ENCODE peak calls at places on chromosome 9, in nine cellular contexts. H is neural progenitor cell, F is adrenal gland, R is transverse colon, G is tibial artery, U is psoas muscle, J is IMR-90, N is upper lobe of right lung, V is lung. C is an unnamed sample.
A peak's percentile ranks its signal among the peaks of the same experiment; 100 is the strongest.

GRCh38 chr9:91162784-91163440 is 198.8 kb downstream of the AUH start:
- DNase-seq in V (no peak), J (no peak), U (no peak), N (peak; percentile 88), G (peak; percentile 40), R (peak; percentile 75), F (peak; percentile 48), H (no peak), C (peak; percentile 50)

GRCh38 chr9:100213730-100214477 is 114.9 kb downstream of the INVS start:
- DNase-seq in G (no peak), N (no peak), H (no peak), F (no peak), U (no peak), R (no peak), V (no peak), J (peak; percentile 88), C (no peak)

GRCh38 chr9:137243626-137244485 is 2.8 kb downstream of the TUBB4B start:
- DNase-seq in F (no peak), N (no peak), V (no peak), H (no peak), G (no peak), J (no peak), U (no peak), R (peak; percentile 52), C (no peak)

GRCh38 chr9:37732952-37733351 is 20.7 kb upstream of the TRMT10B start:
- DNase-seq in H (no peak), N (no peak), U (no peak), V (no peak), F (no peak), J (no peak), R (no peak), G (no peak), C (no peak)

GRCh38 chr9:128625391-128626145 is 31.1 kb downstream of the DYNC2I2 start:
- DNase-seq in J (no peak), N (no peak), G (no peak), F (peak; percentile 93), U (no peak), H (no peak), V (no peak), R (peak; percentile 32), C (no peak)

GRCh38 chr9:125682340-125682739 is 24.7 kb downstream of the MAPKAP1 start:
- DNase-seq in R (no peak), V (no peak), J (no peak), G (no peak), N (no peak), H (no peak), U (no peak), F (no peak), C (no peak)

GRCh38 chr9:86300701-86301100 is 18.4 kb upstream of the ISCA1 start:
- DNase-seq in N (no peak), U (no peak), J (no peak), H (no peak), G (no peak), R (no peak), F (no peak), V (no peak), C (no peak)

GRCh38 chr9:110808599-110808980 is 140.0 kb downstream of the MUSK start:
- DNase-seq in H (no peak), U (no peak), G (no peak), V (no peak), J (no peak), N (no peak), R (no peak), F (no peak), C (no peak)

GRCh38 chr9:91958179-91958578 is 8.2 kb upstream of the ROR2 start:
- DNase-seq in H (no peak), U (no peak), G (peak; percentile 34), R (no peak), J (no peak), N (no peak), V (no peak), F (no peak), C (peak; percentile 36)

GRCh38 chr9:98765276-98765675 is 31.1 kb downstream of the ANKS6 start:
- DNase-seq in G (no peak), H (no peak), V (no peak), U (no peak), J (no peak), N (no peak), R (no peak), F (no peak), C (no peak)

GRCh38 chr9:128245293-128246151 is 30.3 kb downstream of the GOLGA2 start:
- DNase-seq in U (peak; percentile 61), G (no peak), R (no peak), N (peak; percentile 66), J (peak; percentile 81), V (no peak), H (no peak), F (peak; percentile 19), C (peak; percentile 78)

GRCh38 chr9:76415731-76416130 is 21.5 kb upstream of the RFK start:
- DNase-seq in J (no peak), G (no peak), H (no peak), N (no peak), U (no peak), V (no peak), R (no peak), F (peak; percentile 51), C (no peak)

GRCh38 chr9:97319380-97319779 is 11.9 kb downstream of the CCDC180 start:
- DNase-seq in H (no peak), J (no peak), F (no peak), G (no peak), U (no peak), R (no peak), V (no peak), N (no peak), C (no peak)

GRCh38 chr9:80175286-80175906 is 603.6 kb downstream of the TLE4 start:
- DNase-seq in U (no peak), F (peak; percentile 36), R (peak; percentile 9), J (peak; percentile 64), H (peak; percentile 57), V (no peak), N (no peak), G (no peak), C (no peak)

GRCh38 chr9:36781532-36781931 is 208.8 kb downstream of the MELK start:
- DNase-seq in U (no peak), R (no peak), G (no peak), V (no peak), F (peak; percentile 79), J (peak; percentile 8), H (no peak), N (no peak), C (no peak)

GRCh38 chr9:98899399-98900056 is 44.2 kb upstream of the COL15A1 start:
- DNase-seq in R (peak; percentile 19), H (no peak), V (no peak), U (no peak), F (peak; percentile 42), J (peak; percentile 91), G (no peak), N (no peak), C (no peak)

GRCh38 chr9:96655198-96655851 is at the start of gene PRXL2C:
- DNase-seq in V (peak; percentile 84), N (peak; percentile 95), H (no peak), R (peak; percentile 90), G (peak; percentile 90), F (peak; percentile 87), U (peak; percentile 91), J (peak; percentile 52), C (peak; percentile 91)

GRCh38 chr9:93978498-93978897 is 23.3 kb upstream of the BARX1 start:
- DNase-seq in F (no peak), H (no peak), V (no peak), J (no peak), G (no peak), N (no peak), R (no peak), U (no peak), C (no peak)

DNA sequence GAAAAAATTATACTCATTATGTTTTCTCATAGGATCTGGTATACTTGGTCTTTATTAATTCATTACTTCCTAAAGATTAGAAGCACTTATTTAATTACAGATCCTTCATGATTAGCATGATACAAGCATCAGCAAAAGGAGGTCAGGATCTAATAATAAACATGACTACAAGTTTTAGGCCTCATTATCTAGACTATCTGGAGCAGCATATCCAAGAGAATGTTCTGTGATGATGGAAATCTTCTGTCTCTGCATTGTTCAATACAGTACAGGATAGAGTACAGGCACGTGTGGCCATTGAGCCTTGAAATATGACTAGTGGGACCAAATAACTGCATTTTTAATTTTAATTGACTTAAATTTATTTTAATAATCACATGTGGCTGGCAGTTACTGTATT is 21.2 kb downstream of the SETX start:
- DNase-seq in F (no peak), U (no peak), R (no peak), G (no peak), V (no peak), N (no peak), H (no peak), J (no peak), C (no peak)
- H3K36me3 ChIP-seq in F (peaks cover 93% of the 10 kb centered on the region), U (peaks cover 93% of the 10 kb centered on the region), R (peaks cover 80% of the 10 kb centered on the region), G (peaks cover 83% of the 10 kb centered on the region), V (peaks cover 22% of the 10 kb centered on the region), N (peaks cover 98% of the 10 kb centered on the region), H (peaks cover 32% of the 10 kb centered on the region), J (peaks cover 43% of the 10 kb centered on the region), C (peaks cover 99% of the 10 kb centered on the region)

GRCh38 chr9:121572581-121572980 is 72.9 kb upstream of the GGTA1 start:
- DNase-seq in V (no peak), R (no peak), F (no peak), G (no peak), J (no peak), N (no peak), U (no peak), H (no peak), C (no peak)
- H3K27ac ChIP-seq in V (no peak overlapping the region), R (no peak overlapping the region), F (no peak overlapping the region), G (no peak overlapping the region), J (no peak overlapping the region), N (no peak overlapping the region), U (peak overlapping the region; percentile 54), H (no peak overlapping the region), C (no peak overlapping the region)

GRCh38 chr9:33458444-33458843 is 11.1 kb upstream of the AQP3 start:
- DNase-seq in U (no peak), N (no peak), H (no peak), J (peak; percentile 46), R (no peak), V (peak; percentile 41), G (no peak), F (no peak), C (no peak)
- TF ChIP-seq CTCF in U (no peak), N (no peak), H (no peak), J (no peak), R (no peak), V (no peak), G (no peak), F (no peak), C (no peak)

GRCh38 chr9:120862452-120862851 is 14.5 kb downstream of the PHF19 start:
- DNase-seq in U (no peak), V (no peak), J (no peak), R (no peak), N (peak; percentile 51), G (no peak), H (no peak), F (no peak), C (no peak)

GRCh38 chr9:120866651-120867050 is 10.3 kb downstream of the PHF19 start:
- DNase-seq in R (no peak), V (no peak), F (no peak), N (no peak), G (no peak), H (no peak), J (no peak), U (no peak), C (no peak)

GRCh38 chr9:120863833-120864232 is 13.2 kb downstream of the PHF19 start:
- DNase-seq in V (no peak), U (no peak), G (no peak), R (no peak), F (no peak), J (no peak), H (no peak), N (peak; percentile 18), C (no peak)

GRCh38 chr9:120861935-120862334 is 15.1 kb downstream of the PHF19 start:
- DNase-seq in U (no peak), N (peak; percentile 22), V (no peak), G (no peak), R (no peak), J (no peak), F (no peak), H (no peak), C (no peak)

GRCh38 chr9:120864719-120865118 is 12.3 kb downstream of the PHF19 start:
- DNase-seq in F (no peak), U (no peak), H (no peak), R (no peak), G (no peak), N (no peak), J (no peak), V (no peak), C (no peak)
- H3K36me3 ChIP-seq in F (peaks cover 44% of the 10 kb centered on the region), U (peaks cover 40% of the 10 kb centered on the region), H (no peaks in the 10 kb centered on the region), R (no peaks in the 10 kb centered on the region), G (peaks cover 28% of the 10 kb centered on the region), N (peaks cover 26% of the 10 kb centered on the region), J (peaks cover 41% of the 10 kb centered on the region), V (peaks cover 25% of the 10 kb centered on the region), C (peaks cover 44% of the 10 kb centered on the region)